ENCODE peak calls at places on chromosomes 1 and 21, in five cellular contexts. One of them, this sample, is unnamed.
A peak's percentile ranks its signal among the peaks of the same experiment; 100 is the strongest.

GRCh38 chr1:14970115-14970798 is 183.3 kb upstream of the TMEM51 start:
- DNase-seq in mucosa of descending colon: peak; percentile 37
- DNase-seq in K562: peak; percentile 93
- DNase-seq in small intestine: peak; percentile 62
- DNase-seq in IMR-90: peak; percentile 87
- DNase-seq in this sample: peak; percentile 46

GRCh38 chr1:53639251-53639721 is 99.7 kb downstream of the GLIS1 start:
- DNase-seq in mucosa of descending colon: no peak
- DNase-seq in K562: no peak
- DNase-seq in small intestine: no peak
- DNase-seq in IMR-90: peak; percentile 68
- DNase-seq in this sample: no peak

GRCh38 chr1:65820983-65821382 is 28.3 kb downstream of the PDE4B start:
- DNase-seq in mucosa of descending colon: no peak
- DNase-seq in K562: no peak
- DNase-seq in small intestine: no peak
- DNase-seq in IMR-90: peak; percentile 97
- DNase-seq in this sample: no peak

GRCh38 chr1:93317207-93317606 is 28.5 kb upstream of the DR1 start:
- DNase-seq in mucosa of descending colon: peak; percentile 31
- DNase-seq in K562: no peak
- DNase-seq in small intestine: no peak
- DNase-seq in IMR-90: no peak
- DNase-seq in this sample: no peak

GRCh38 chr1:35935989-35936388 is 5.1 kb downstream of the AGO3 start:
- DNase-seq in mucosa of descending colon: no peak
- DNase-seq in K562: no peak
- DNase-seq in small intestine: no peak
- DNase-seq in IMR-90: no peak
- DNase-seq in this sample: no peak

GRCh38 chr1:175536369-175536768 is 207.0 kb downstream of the TNR start:
- DNase-seq in mucosa of descending colon: no peak
- DNase-seq in K562: no peak
- DNase-seq in small intestine: no peak
- DNase-seq in IMR-90: no peak
- DNase-seq in this sample: no peak

GRCh38 chr1:14443164-14443787 is 155.2 kb upstream of the KAZN start:
- DNase-seq in mucosa of descending colon: no peak
- DNase-seq in K562: peak; percentile 85
- DNase-seq in small intestine: no peak
- DNase-seq in IMR-90: peak; percentile 48
- DNase-seq in this sample: no peak

GRCh38 chr1:29683472-29683871 is 447.1 kb downstream of the PTPRU start:
- DNase-seq in mucosa of descending colon: no peak
- DNase-seq in K562: no peak
- DNase-seq in small intestine: no peak
- DNase-seq in IMR-90: no peak
- DNase-seq in this sample: no peak

GRCh38 chr21:44089001-44089911 is 17.9 kb upstream of the PWP2 start:
- DNase-seq in mucosa of descending colon: peak; percentile 87
- DNase-seq in K562: no peak
- DNase-seq in small intestine: peak; percentile 91
- DNase-seq in IMR-90: no peak
- DNase-seq in this sample: no peak

GRCh38 chr1:16249838-16250241 is 12.9 kb upstream of the CPLANE2 start:
- DNase-seq in mucosa of descending colon: no peak
- DNase-seq in K562: no peak
- DNase-seq in small intestine: no peak
- DNase-seq in IMR-90: peak; percentile 76
- DNase-seq in this sample: peak; percentile 54

GRCh38 chr1:1377540-1378205 is 2.7 kb upstream of the AURKAIP1 start:
- DNase-seq in mucosa of descending colon: no peak
- DNase-seq in K562: no peak
- DNase-seq in small intestine: no peak
- DNase-seq in IMR-90: no peak
- DNase-seq in this sample: no peak

GRCh38 chr1:145977486-145978476 is 13.3 kb downstream of the POLR3GL start:
- DNase-seq in mucosa of descending colon: peak; percentile 86
- DNase-seq in K562: peak; percentile 67
- DNase-seq in small intestine: peak; percentile 88
- DNase-seq in IMR-90: peak; percentile 85
- DNase-seq in this sample: peak; percentile 78

GRCh38 chr21:37071561-37072238 is 1.2 kb downstream of the PIGP start:
- DNase-seq in mucosa of descending colon: peak; percentile 52
- DNase-seq in K562: peak; percentile 39
- DNase-seq in small intestine: peak; percentile 68
- DNase-seq in IMR-90: peak; percentile 77
- DNase-seq in this sample: no peak

GRCh38 chr1:224733021-224733911 is 117.1 kb downstream of the CNIH3 start:
- DNase-seq in mucosa of descending colon: no peak
- DNase-seq in K562: no peak
- DNase-seq in small intestine: no peak
- DNase-seq in IMR-90: peak; percentile 25
- DNase-seq in this sample: no peak

GRCh38 chr1:53091841-53092645 is 30.0 kb downstream of the PODN start:
- DNase-seq in mucosa of descending colon: no peak
- DNase-seq in K562: no peak
- DNase-seq in small intestine: no peak
- DNase-seq in IMR-90: no peak
- DNase-seq in this sample: peak; percentile 44

GRCh38 chr1:207393610-207394009 is 60.5 kb upstream of the CR2 start:
- DNase-seq in mucosa of descending colon: no peak
- DNase-seq in K562: no peak
- DNase-seq in small intestine: peak; percentile 92
- DNase-seq in IMR-90: peak; percentile 91
- DNase-seq in this sample: no peak

GRCh38 chr1:111559736-111560279 is 56.4 kb upstream of the ADORA3 start:
- DNase-seq in mucosa of descending colon: no peak
- DNase-seq in K562: no peak
- DNase-seq in small intestine: peak; percentile 24
- DNase-seq in IMR-90: peak; percentile 91
- DNase-seq in this sample: no peak

GRCh38 chr1:15637833-15638232 is 20.6 kb downstream of the DDI2 start:
- DNase-seq in mucosa of descending colon: no peak
- DNase-seq in K562: no peak
- DNase-seq in small intestine: no peak
- DNase-seq in IMR-90: no peak
- DNase-seq in this sample: no peak

GRCh38 chr1:19450811-19451564 is 34.4 kb downstream of the CAPZB start:
- DNase-seq in mucosa of descending colon: no peak
- DNase-seq in K562: no peak
- DNase-seq in small intestine: peak; percentile 92
- DNase-seq in IMR-90: peak; percentile 99
- DNase-seq in this sample: no peak

GRCh38 chr1:75672528-75673393 is 51.7 kb upstream of the ACADM start:
- DNase-seq in mucosa of descending colon: no peak
- DNase-seq in K562: peak; percentile 50
- DNase-seq in small intestine: no peak
- DNase-seq in IMR-90: peak; percentile 83
- DNase-seq in this sample: no peak

GRCh38 chr1:22721122-22721873 is 10.7 kb downstream of the EPHB2 start:
- DNase-seq in mucosa of descending colon: no peak
- DNase-seq in K562: no peak
- DNase-seq in small intestine: no peak
- DNase-seq in IMR-90: no peak
- DNase-seq in this sample: no peak

GRCh38 chr1:22712502-22713271 is 2.0 kb downstream of the EPHB2 start:
- DNase-seq in mucosa of descending colon: peak; percentile 48
- DNase-seq in K562: no peak
- DNase-seq in small intestine: peak; percentile 31
- DNase-seq in IMR-90: peak; percentile 79
- DNase-seq in this sample: no peak

GRCh38 chr1:22714455-22714854 is 3.8 kb downstream of the EPHB2 start:
- DNase-seq in mucosa of descending colon: no peak
- DNase-seq in K562: no peak
- DNase-seq in small intestine: no peak
- DNase-seq in IMR-90: no peak
- DNase-seq in this sample: no peak

GRCh38 chr1:22711591-22712501 is 1.2 kb downstream of the EPHB2 start:
- DNase-seq in mucosa of descending colon: peak; percentile 62
- DNase-seq in K562: no peak
- DNase-seq in small intestine: peak; percentile 44
- DNase-seq in IMR-90: peak; percentile 39
- DNase-seq in this sample: peak; percentile 34

GRCh38 chr1:22717038-22717758 is 6.6 kb downstream of the EPHB2 start:
- DNase-seq in mucosa of descending colon: peak; percentile 84
- DNase-seq in K562: no peak
- DNase-seq in small intestine: peak; percentile 75
- DNase-seq in IMR-90: no peak
- DNase-seq in this sample: peak; percentile 25
- H3K4me3 ChIP-seq in mucosa of descending colon: no peak overlapping the region
- H3K4me3 ChIP-seq in K562: no peak overlapping the region
- H3K4me3 ChIP-seq in small intestine: no peak overlapping the region
- H3K4me3 ChIP-seq in IMR-90: no peak overlapping the region
- H3K4me3 ChIP-seq in this sample: no peak overlapping the region

DNA sequence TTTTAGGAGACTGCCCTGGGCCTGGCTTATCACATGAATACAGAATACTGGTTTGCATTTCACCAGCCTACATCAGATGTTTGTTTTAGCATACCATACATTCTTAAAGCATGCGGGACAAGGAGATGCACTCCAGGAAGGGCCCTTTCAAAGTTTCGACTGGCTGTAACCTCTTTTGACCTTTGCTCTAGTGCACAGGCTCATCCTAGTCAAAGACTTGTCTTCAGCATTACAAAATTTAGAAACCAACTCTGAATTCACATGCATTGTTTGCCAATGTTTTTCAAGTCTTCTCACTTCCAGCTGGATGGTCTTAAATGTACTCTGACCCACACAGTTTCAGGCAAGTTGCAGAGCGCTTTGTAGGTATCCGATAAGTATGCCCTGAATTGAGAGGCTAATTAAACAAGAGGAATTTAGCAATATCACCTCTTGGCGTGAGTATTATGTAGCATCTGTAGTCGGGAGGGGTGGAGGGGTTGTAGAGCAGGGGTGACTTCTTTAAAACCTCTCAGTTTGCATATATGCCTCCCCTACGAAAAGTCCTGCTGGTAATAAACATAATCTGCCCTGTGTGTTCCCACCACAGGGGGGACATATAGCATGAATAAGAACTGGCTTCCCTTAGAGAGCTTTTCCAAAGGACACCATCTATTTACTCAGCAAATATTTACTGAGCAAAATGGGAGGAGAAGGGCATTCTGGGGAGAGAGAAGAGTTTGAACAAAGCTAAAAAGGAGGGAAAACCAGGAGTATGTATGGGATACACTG is 24.4 kb upstream of the AHCYL1 start:
- DNase-seq in mucosa of descending colon: no peak
- DNase-seq in K562: no peak
- DNase-seq in small intestine: no peak
- DNase-seq in IMR-90: peak; percentile 78
- DNase-seq in this sample: no peak
- H3K4me3 ChIP-seq in mucosa of descending colon: no peak overlapping the region
- H3K4me3 ChIP-seq in K562: no peak overlapping the region
- H3K4me3 ChIP-seq in small intestine: no peak overlapping the region
- H3K4me3 ChIP-seq in IMR-90: no peak overlapping the region
- H3K4me3 ChIP-seq in this sample: no peak overlapping the region

GRCh38 chr1:5757177-5757820 is 234.9 kb downstream of the NPHP4 start:
- DNase-seq in mucosa of descending colon: no peak
- DNase-seq in K562: no peak
- DNase-seq in small intestine: no peak
- DNase-seq in IMR-90: no peak
- DNase-seq in this sample: no peak

GRCh38 chr1:5755552-5756125 is 236.6 kb downstream of the NPHP4 start:
- DNase-seq in mucosa of descending colon: no peak
- DNase-seq in K562: no peak
- DNase-seq in small intestine: no peak
- DNase-seq in IMR-90: no peak
- DNase-seq in this sample: no peak

GRCh38 chr1:5758000-5758858 is 234.0 kb downstream of the NPHP4 start:
- DNase-seq in mucosa of descending colon: no peak
- DNase-seq in K562: no peak
- DNase-seq in small intestine: no peak
- DNase-seq in IMR-90: no peak
- DNase-seq in this sample: no peak

GRCh38 chr1:5754817-5755551 is 237.2 kb downstream of the NPHP4 start:
- DNase-seq in mucosa of descending colon: no peak
- DNase-seq in K562: no peak
- DNase-seq in small intestine: no peak
- DNase-seq in IMR-90: no peak
- DNase-seq in this sample: no peak

GRCh38 chr1:5756434-5757176 is 235.6 kb downstream of the NPHP4 start:
- DNase-seq in mucosa of descending colon: no peak
- DNase-seq in K562: no peak
- DNase-seq in small intestine: no peak
- DNase-seq in IMR-90: no peak
- DNase-seq in this sample: no peak
- H3K4me3 ChIP-seq in mucosa of descending colon: no peak overlapping the region
- H3K4me3 ChIP-seq in K562: no peak overlapping the region
- H3K4me3 ChIP-seq in small intestine: no peak overlapping the region
- H3K4me3 ChIP-seq in IMR-90: no peak overlapping the region
- H3K4me3 ChIP-seq in this sample: no peak overlapping the region

GRCh38 chr1:109249654-109250401 is 489 bp downstream of the CELSR2 start:
- DNase-seq in mucosa of descending colon: no peak
- DNase-seq in K562: peak; percentile 80
- DNase-seq in small intestine: no peak
- DNase-seq in IMR-90: no peak
- DNase-seq in this sample: no peak

GRCh38 chr1:109252167-109252892 is 3.0 kb downstream of the CELSR2 start:
- DNase-seq in mucosa of descending colon: no peak
- DNase-seq in K562: no peak
- DNase-seq in small intestine: no peak
- DNase-seq in IMR-90: no peak
- DNase-seq in this sample: no peak

GRCh38 chr1:109251277-109252166 is 2.2 kb downstream of the CELSR2 start:
- DNase-seq in mucosa of descending colon: no peak
- DNase-seq in K562: no peak
- DNase-seq in small intestine: no peak
- DNase-seq in IMR-90: no peak
- DNase-seq in this sample: no peak

GRCh38 chr1:109248797-109249629 is at the start of gene CELSR2:
- DNase-seq in mucosa of descending colon: peak; percentile 73
- DNase-seq in K562: peak; percentile 93
- DNase-seq in small intestine: peak; percentile 59
- DNase-seq in IMR-90: peak; percentile 54
- DNase-seq in this sample: peak; percentile 54

DNA sequence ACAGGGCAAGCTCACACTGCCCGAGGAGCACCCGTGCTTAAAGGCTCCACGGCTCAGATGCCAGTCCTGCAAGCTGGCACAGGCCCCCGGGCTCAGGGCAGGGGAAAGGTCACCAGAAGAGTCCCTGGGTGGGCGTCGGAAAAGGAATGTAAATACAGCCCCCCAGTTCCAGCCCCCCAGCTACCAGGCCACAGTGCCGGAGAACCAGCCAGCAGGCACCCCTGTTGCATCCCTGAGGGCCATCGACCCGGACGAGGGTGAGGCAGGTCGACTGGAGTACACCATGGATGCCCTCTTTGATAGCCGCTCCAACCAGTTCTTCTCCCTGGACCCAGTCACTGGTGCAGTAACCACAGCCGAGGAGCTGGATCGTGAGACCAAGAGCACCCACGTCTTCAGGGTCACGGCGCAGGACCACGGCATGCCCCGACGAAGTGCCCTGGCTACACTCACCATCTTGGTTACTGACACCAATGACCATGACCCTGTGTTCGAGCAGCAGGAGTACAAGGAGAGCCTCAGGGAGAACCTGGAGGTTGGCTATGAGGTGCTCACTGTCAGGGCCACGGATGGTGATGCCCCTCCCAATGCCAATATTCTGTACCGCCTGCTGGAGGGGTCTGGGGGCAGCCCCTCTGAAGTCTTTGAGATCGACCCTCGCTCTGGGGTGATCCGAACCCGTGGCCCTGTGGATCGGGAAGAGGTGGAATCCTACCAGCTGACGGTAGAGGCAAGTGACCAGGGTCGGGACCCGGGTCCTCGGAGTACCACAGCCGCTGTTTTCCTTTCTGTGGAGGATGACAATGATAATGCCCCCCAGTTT is 1.3 kb downstream of the CELSR2 start:
- DNase-seq in mucosa of descending colon: no peak
- DNase-seq in K562: no peak
- DNase-seq in small intestine: no peak
- DNase-seq in IMR-90: no peak
- DNase-seq in this sample: no peak
- H3K4me3 ChIP-seq in mucosa of descending colon: no peak overlapping the region
- H3K4me3 ChIP-seq in K562: peak overlapping the region; percentile 54
- H3K4me3 ChIP-seq in small intestine: no peak overlapping the region
- H3K4me3 ChIP-seq in IMR-90: no peak overlapping the region
- H3K4me3 ChIP-seq in this sample: peak overlapping the region; percentile 31